ENCODE peak calls at places on chromosomes 6 and 20, in five cellular contexts. U is right lobe of liver; V is CD8-positive, alpha-beta T cell; H is HCT116; A is fibroblast of lung. N is an unnamed sample.

GRCh38 chr20:52294106-52294628 is 102.6 kb upstream of the ZFP64 start:
- DNase-seq in U (no peak), V (no peak), H (no peak), A (no peak), N (no peak)

GRCh38 chr6:15389759-15390723 is 144.2 kb downstream of the JARID2 start:
- DNase-seq in U (no peak), V (no peak), H (peak), A (peak), N (no peak)

GRCh38 chr6:13952101-13952500 is 27.3 kb downstream of the RNF182 start:
- DNase-seq in U (no peak), V (no peak), H (no peak), A (no peak), N (no peak)

GRCh38 chr6:89371849-89372505 is 19.5 kb upstream of the UBE2J1 start:
- DNase-seq in U (peak), V (peak), H (no peak), A (peak), N (peak)

GRCh38 chr20:50304883-50305635 is 114.4 kb downstream of the CEBPB start:
- DNase-seq in U (peak), V (no peak), H (no peak), A (peak), N (no peak)

GRCh38 chr6:109303149-109303548 is 79.1 kb downstream of the CD164 start:
- DNase-seq in U (no peak), V (no peak), H (no peak), A (no peak), N (no peak)

GRCh38 chr6:140480852-140481251 is 1106.4 kb upstream of the CITED2 start:
- DNase-seq in U (no peak), V (no peak), H (no peak), A (peak), N (no peak)

GRCh38 chr20:10113746-10114145 is 79.0 kb downstream of the ANKEF1 start:
- DNase-seq in U (no peak), V (no peak), H (no peak), A (peak), N (no peak)

GRCh38 chr20:22814475-22815205 is 220.5 kb upstream of the SSTR4 start:
- DNase-seq in U (no peak), V (no peak), H (no peak), A (no peak), N (no peak)

GRCh38 chr6:31356216-31356945 is 598 bp downstream of the HLA-B start:
- DNase-seq in U (peak), V (peak), H (no peak), A (peak), N (no peak)

GRCh38 chr6:57177545-57178225 is 5.6 kb downstream of the BAG2 start:
- DNase-seq in U (no peak), V (no peak), H (no peak), A (no peak), N (no peak)

GRCh38 chr6:156791261-156791850 is 14.2 kb downstream of the ARID1B start:
- DNase-seq in U (no peak), V (no peak), H (no peak), A (peak), N (no peak)

GRCh38 chr6:143427109-143427817 is 23.2 kb downstream of the ADAT2 start:
- DNase-seq in U (peak), V (peak), H (no peak), A (peak), N (peak)

GRCh38 chr6:29946787-29947186 is 4.5 kb downstream of the HLA-A start:
- DNase-seq in U (no peak), V (no peak), H (no peak), A (no peak), N (no peak)

GRCh38 chr6:78810698-78811097 is 56.7 kb upstream of the IRAK1BP1 start:
- DNase-seq in U (peak), V (no peak), H (no peak), A (peak), N (no peak)

GRCh38 chr6:107627928-107628327 is 138.0 kb downstream of the SOBP start:
- DNase-seq in U (no peak), V (no peak), H (no peak), A (no peak), N (no peak)

GRCh38 chr6:68447112-68447511 is 188.0 kb upstream of the ADGRB3 start:
- DNase-seq in U (no peak), V (no peak), H (no peak), A (no peak), N (no peak)

GRCh38 chr20:46089076-46089337 is 755 bp downstream of the NCOA5 start:
- DNase-seq in U (no peak), V (no peak), H (no peak), A (peak), N (peak)

GRCh38 chr6:108321253-108321740 is 26.4 kb downstream of the AFG1L start:
- DNase-seq in U (no peak), V (no peak), H (no peak), A (no peak), N (no peak)

GRCh38 chr6:138719011-138719635 is 54.4 kb upstream of the CCDC28A start:
- DNase-seq in U (no peak), V (no peak), H (no peak), A (peak), N (no peak)

GRCh38 chr6:157981132-157981394 is 600 bp upstream of the SYNJ2 start:
- DNase-seq in U (no peak), V (no peak), H (no peak), A (no peak), N (no peak)

GRCh38 chr20:38219006-38219950 is 41.3 kb downstream of the KIAA1755 start:
- DNase-seq in U (no peak), V (no peak), H (no peak), A (no peak), N (no peak)

GRCh38 chr20:4234128-4234527 is 218.8 kb upstream of the RNF24 start:
- DNase-seq in U (no peak), V (no peak), H (no peak), A (peak), N (no peak)

GRCh38 chr6:81485395-81485794 is 267.1 kb downstream of the TENT5A start:
- DNase-seq in U (no peak), V (no peak), H (no peak), A (no peak), N (no peak)

GRCh38 chr20:37885042-37885441 is 17.9 kb upstream of the VSTM2L start:
- DNase-seq in U (no peak), V (no peak), H (no peak), A (no peak), N (no peak)

GRCh38 chr20:16018881-16019280 is 554.4 kb downstream of the KIF16B start:
- DNase-seq in U (no peak), V (no peak), H (no peak), A (no peak), N (no peak)

GRCh38 chr6:113248532-113248931 is 608.6 kb upstream of the MARCKS start:
- DNase-seq in U (no peak), V (no peak), H (no peak), A (no peak), N (no peak)

GRCh38 chr20:40294747-40295146 is 394.3 kb downstream of the MAFB start:
- DNase-seq in U (no peak), V (no peak), H (no peak), A (no peak), N (no peak)

GRCh38 chr20:63183422-63184146 is 32.3 kb downstream of the YTHDF1 start:
- DNase-seq in U (no peak), V (peak), H (peak), A (no peak), N (no peak)

GRCh38 chr6:35496851-35497570 is at the start of gene TEAD3:
- DNase-seq in U (peak), V (peak), H (no peak), A (peak), N (no peak)

GRCh38 chr20:3710703-3711417 is 1.5 kb downstream of the SIGLEC1 start:
- DNase-seq in U (peak), V (peak), H (peak), A (peak), N (no peak)

GRCh38 chr6:43506667-43507471 is 3.3 kb downstream of the LRRC73 start:
- DNase-seq in U (peak), V (peak), H (peak), A (peak), N (peak)

GRCh38 chr6:43508481-43509141 is 1.5 kb downstream of the LRRC73 start:
- DNase-seq in U (no peak), V (no peak), H (no peak), A (no peak), N (no peak)

GRCh38 chr6:43510827-43511163 is 649 bp upstream of the LRRC73 start:
- DNase-seq in U (no peak), V (no peak), H (no peak), A (no peak), N (no peak)

GRCh38 chr6:43509984-43510826 is at the start of gene LRRC73:
- DNase-seq in U (peak), V (peak), H (peak), A (peak), N (peak)

GRCh38 chr6:43509142-43509983 is 783 bp downstream of the LRRC73 start:
- DNase-seq in U (no peak), V (no peak), H (no peak), A (no peak), N (no peak)
- TF ChIP-seq CTCF in U (no peak), V (no peak), H (no peak), A (no peak), N (no peak)

GRCh38 chr20:31394900-31395299 is 4.5 kb upstream of the DEFB119 start:
- DNase-seq in U (no peak), V (no peak), H (no peak), A (no peak), N (no peak)

GRCh38 chr20:31390490-31390889 is at the start of gene DEFB119:
- DNase-seq in U (no peak), V (no peak), H (no peak), A (no peak), N (no peak)

DNA sequence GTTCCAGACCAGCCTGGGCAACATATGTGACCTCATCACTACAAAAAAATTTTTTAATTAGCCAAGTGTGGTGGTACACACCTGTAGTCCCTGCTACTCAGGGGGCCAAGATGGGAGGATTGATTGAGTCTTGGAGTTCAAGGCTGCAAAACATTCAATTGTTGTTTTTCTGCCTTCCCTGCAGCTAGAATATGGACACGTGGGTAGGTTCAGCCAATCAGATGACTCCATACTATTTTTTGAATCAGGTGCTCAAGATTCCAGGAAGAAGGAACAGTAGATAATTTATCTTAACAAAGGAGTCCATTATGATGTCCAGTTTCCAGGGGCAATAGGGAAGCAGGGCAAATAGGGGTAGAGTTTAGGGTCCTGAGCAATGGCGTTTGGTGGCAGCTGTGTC is 2.4 kb upstream of the DEFB119 start:
- DNase-seq in U (no peak), V (no peak), H (no peak), A (no peak), N (no peak)
- TF ChIP-seq CTCF in U (no peak), V (no peak), H (no peak), A (no peak), N (no peak)

DNA sequence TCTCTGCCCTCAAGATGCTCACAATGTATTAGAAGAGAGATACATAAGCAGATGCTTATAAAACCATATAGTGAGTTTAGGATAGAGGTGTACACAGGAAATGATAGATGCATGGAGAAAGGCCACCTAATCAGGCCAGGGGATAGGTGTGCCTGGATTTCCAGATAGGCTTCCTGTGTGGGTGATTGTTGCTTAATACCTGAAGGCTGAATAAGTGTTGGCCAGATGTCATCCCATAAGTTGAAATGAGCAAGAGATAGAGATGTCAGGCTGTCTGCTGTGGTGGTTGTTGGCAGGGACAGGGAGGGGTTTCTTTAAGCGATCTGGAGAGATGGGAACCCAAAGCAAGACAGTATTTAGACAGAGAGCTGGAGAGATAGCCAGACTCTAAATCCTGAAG is 109.8 kb upstream of the SGK1 start:
- DNase-seq in U (no peak), V (no peak), H (no peak), A (no peak), N (no peak)
- TF ChIP-seq CTCF in U (no peak), V (no peak), H (no peak), A (no peak), N (no peak)

GRCh38 chr20:2101935-2102584 is 433 bp downstream of the STK35 start:
- DNase-seq in U (peak), V (peak), H (peak), A (peak), N (peak)

GRCh38 chr20:2102585-2103453 is 1.2 kb downstream of the STK35 start:
- DNase-seq in U (peak), V (peak), H (peak), A (peak), N (peak)

GRCh38 chr20:2101057-2101934 is at the start of gene STK35:
- DNase-seq in U (peak), V (no peak), H (peak), A (no peak), N (no peak)

GRCh38 chr20:2103454-2104153 is 2.0 kb downstream of the STK35 start:
- DNase-seq in U (no peak), V (no peak), H (no peak), A (peak), N (no peak)

DNA sequence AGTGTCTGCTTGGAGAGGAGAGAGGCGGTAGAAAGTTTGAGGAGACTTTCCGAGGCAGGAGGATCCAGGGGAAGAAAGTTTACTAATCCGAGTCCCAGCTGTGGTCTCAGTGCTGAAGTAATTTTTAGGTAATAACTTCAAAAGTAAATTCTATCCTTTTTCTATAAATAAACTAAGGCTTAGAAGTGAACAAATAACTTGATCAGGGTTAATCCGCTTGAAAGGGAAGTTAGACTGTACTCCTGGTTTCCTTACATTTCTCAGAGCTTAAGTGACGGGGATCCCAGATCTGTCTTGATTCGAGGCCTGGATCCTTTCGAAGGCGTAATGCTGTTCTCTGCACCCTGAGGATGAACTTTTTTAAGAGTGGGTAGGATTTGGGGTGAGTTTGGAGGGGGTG is 2.6 kb downstream of the STK35 start:
- DNase-seq in U (no peak), V (no peak), H (no peak), A (no peak), N (no peak)
- TF ChIP-seq CTCF in U (no peak), V (no peak), H (no peak), A (no peak), N (no peak)

GRCh38 chr6:154942770-154943169 is 52.3 kb upstream of the TIAM2 start:
- DNase-seq in U (no peak), V (no peak), H (no peak), A (no peak), N (no peak)

GRCh38 chr6:154932562-154933027 is 62.5 kb upstream of the TIAM2 start:
- DNase-seq in U (no peak), V (no peak), H (peak), A (peak), N (no peak)

GRCh38 chr6:154938245-154938583 is 56.9 kb upstream of the TIAM2 start:
- DNase-seq in U (no peak), V (no peak), H (no peak), A (no peak), N (no peak)

GRCh38 chr6:154933181-154933827 is 61.8 kb upstream of the TIAM2 start:
- DNase-seq in U (no peak), V (no peak), H (no peak), A (peak), N (no peak)

DNA sequence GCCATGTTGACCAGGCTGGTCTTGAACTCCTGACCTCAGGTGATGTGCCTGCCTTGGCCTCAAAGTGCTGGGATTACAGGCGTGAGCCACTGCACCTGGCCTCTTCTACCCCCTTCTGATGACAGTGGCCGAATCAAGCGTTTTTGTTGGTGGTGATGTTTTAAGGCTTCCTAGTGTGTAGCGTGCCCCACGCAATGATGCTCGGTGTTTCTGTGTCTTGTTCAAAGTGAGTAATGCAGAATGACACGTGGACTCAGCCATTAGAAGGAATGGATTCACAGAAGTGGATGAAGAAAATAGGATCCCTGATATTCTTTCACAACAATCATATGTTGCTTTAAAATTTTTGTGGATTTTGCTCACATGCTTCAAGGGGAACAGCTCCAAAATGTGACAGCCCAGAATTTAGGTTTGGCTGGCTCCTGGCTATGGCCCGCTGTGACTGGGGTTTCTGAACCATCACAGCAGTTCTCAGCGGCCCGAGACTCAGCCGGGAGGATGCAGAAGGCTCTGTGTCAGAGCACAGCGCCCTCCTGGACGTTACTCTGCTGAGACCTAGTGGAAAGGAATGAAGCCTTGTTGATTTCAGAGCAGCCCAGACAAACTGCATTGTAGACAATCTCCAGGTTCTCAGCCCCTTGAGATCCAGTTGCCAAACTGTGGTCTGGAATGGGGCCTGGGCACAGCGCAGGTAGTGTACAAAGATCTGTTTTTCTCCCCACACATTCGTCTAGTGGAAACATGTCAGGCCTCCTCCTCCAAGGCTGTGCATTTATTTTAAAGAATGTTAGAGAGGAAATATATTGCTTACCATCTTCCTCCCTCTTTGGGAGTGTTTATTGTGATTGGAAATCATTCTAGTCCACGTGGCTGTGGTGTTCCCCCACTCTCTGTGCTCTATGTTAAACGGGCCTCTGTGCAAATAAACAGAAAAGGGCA is 57.5 kb upstream of the TIAM2 start:
- DNase-seq in U (no peak), V (no peak), H (no peak), A (peak), N (no peak)
- TF ChIP-seq CTCF in U (no peak), V (no peak), H (no peak), A (no peak), N (no peak)

GRCh38 chr6:26568601-26569432 is 27.9 kb upstream of the ABT1 start:
- DNase-seq in U (peak), V (peak), H (peak), A (peak), N (peak)
- TF ChIP-seq CTCF in U (no peak), V (peak), H (no peak), A (no peak), N (no peak)